ENCODE peak calls at places on chromosomes 1 and 21, in nine cellular contexts. One of them, this sample, is unnamed.

GRCh38 chr1:164765557-164765956 is 206.6 kb downstream of the PBX1 start:
- DNase-seq in progenitor cell of endocrine pancreas: no peak
- DNase-seq in activated naive CD4-positive, alpha-beta T cell: no peak
- DNase-seq in endothelial cell: no peak
- DNase-seq in iPS-NIHi11: no peak
- DNase-seq in ACHN: peak
- DNase-seq in GM20000: no peak
- DNase-seq in fibroblast of mammary gland: peak
- DNase-seq in stimulated activated naive CD8-positive, alpha-beta T cell treated with anti-CD3 and anti-CD28 coated beads, Interleukin-15, amount 100 ng/mL, for 72 hours: no peak
- DNase-seq in this sample: peak

GRCh38 chr1:7539772-7540175 is 231.3 kb upstream of the VAMP3 start:
- DNase-seq in progenitor cell of endocrine pancreas: peak
- DNase-seq in activated naive CD4-positive, alpha-beta T cell: no peak
- DNase-seq in endothelial cell: peak
- DNase-seq in iPS-NIHi11: peak
- DNase-seq in ACHN: peak
- DNase-seq in GM20000: no peak
- DNase-seq in fibroblast of mammary gland: no peak
- DNase-seq in stimulated activated naive CD8-positive, alpha-beta T cell treated with anti-CD3 and anti-CD28 coated beads, Interleukin-15, amount 100 ng/mL, for 72 hours: no peak
- DNase-seq in this sample: peak

GRCh38 chr1:226737819-226738420 is 1.2 kb downstream of the ITPKB start:
- DNase-seq in progenitor cell of endocrine pancreas: peak
- DNase-seq in activated naive CD4-positive, alpha-beta T cell: no peak
- DNase-seq in endothelial cell: peak
- DNase-seq in iPS-NIHi11: peak
- DNase-seq in ACHN: no peak
- DNase-seq in GM20000: peak
- DNase-seq in fibroblast of mammary gland: peak
- DNase-seq in stimulated activated naive CD8-positive, alpha-beta T cell treated with anti-CD3 and anti-CD28 coated beads, Interleukin-15, amount 100 ng/mL, for 72 hours: peak
- DNase-seq in this sample: peak

GRCh38 chr1:64234714-64235113 is 31.3 kb downstream of the UBE2U start:
- DNase-seq in progenitor cell of endocrine pancreas: no peak
- DNase-seq in activated naive CD4-positive, alpha-beta T cell: no peak
- DNase-seq in endothelial cell: no peak
- DNase-seq in iPS-NIHi11: no peak
- DNase-seq in ACHN: no peak
- DNase-seq in GM20000: no peak
- DNase-seq in fibroblast of mammary gland: no peak
- DNase-seq in stimulated activated naive CD8-positive, alpha-beta T cell treated with anti-CD3 and anti-CD28 coated beads, Interleukin-15, amount 100 ng/mL, for 72 hours: no peak
- DNase-seq in this sample: no peak

GRCh38 chr21:43890042-43890441 is 25.0 kb downstream of the AGPAT3 start:
- DNase-seq in progenitor cell of endocrine pancreas: no peak
- DNase-seq in activated naive CD4-positive, alpha-beta T cell: no peak
- DNase-seq in endothelial cell: no peak
- DNase-seq in iPS-NIHi11: peak
- DNase-seq in ACHN: no peak
- DNase-seq in GM20000: no peak
- DNase-seq in fibroblast of mammary gland: no peak
- DNase-seq in stimulated activated naive CD8-positive, alpha-beta T cell treated with anti-CD3 and anti-CD28 coated beads, Interleukin-15, amount 100 ng/mL, for 72 hours: no peak
- DNase-seq in this sample: no peak

GRCh38 chr1:207030522-207031009 is 2.0 kb downstream of the C1orf116 start:
- DNase-seq in progenitor cell of endocrine pancreas: no peak
- DNase-seq in activated naive CD4-positive, alpha-beta T cell: no peak
- DNase-seq in endothelial cell: no peak
- DNase-seq in iPS-NIHi11: no peak
- DNase-seq in ACHN: peak
- DNase-seq in GM20000: no peak
- DNase-seq in fibroblast of mammary gland: no peak
- DNase-seq in stimulated activated naive CD8-positive, alpha-beta T cell treated with anti-CD3 and anti-CD28 coated beads, Interleukin-15, amount 100 ng/mL, for 72 hours: no peak
- DNase-seq in this sample: no peak

GRCh38 chr1:42420911-42421585 is 34.8 kb downstream of the ZMYND12 start:
- DNase-seq in progenitor cell of endocrine pancreas: no peak
- DNase-seq in activated naive CD4-positive, alpha-beta T cell: no peak
- DNase-seq in endothelial cell: no peak
- DNase-seq in iPS-NIHi11: no peak
- DNase-seq in ACHN: peak
- DNase-seq in GM20000: no peak
- DNase-seq in fibroblast of mammary gland: peak
- DNase-seq in stimulated activated naive CD8-positive, alpha-beta T cell treated with anti-CD3 and anti-CD28 coated beads, Interleukin-15, amount 100 ng/mL, for 72 hours: no peak
- DNase-seq in this sample: peak

GRCh38 chr1:217660353-217661062 is 29.4 kb downstream of the SPATA17 start:
- DNase-seq in progenitor cell of endocrine pancreas: no peak
- DNase-seq in activated naive CD4-positive, alpha-beta T cell: no peak
- DNase-seq in endothelial cell: no peak
- DNase-seq in iPS-NIHi11: peak
- DNase-seq in ACHN: peak
- DNase-seq in GM20000: peak
- DNase-seq in fibroblast of mammary gland: peak
- DNase-seq in stimulated activated naive CD8-positive, alpha-beta T cell treated with anti-CD3 and anti-CD28 coated beads, Interleukin-15, amount 100 ng/mL, for 72 hours: no peak
- DNase-seq in this sample: peak

GRCh38 chr1:157136133-157136532 is 2.1 kb downstream of the ETV3 start:
- DNase-seq in progenitor cell of endocrine pancreas: no peak
- DNase-seq in activated naive CD4-positive, alpha-beta T cell: no peak
- DNase-seq in endothelial cell: no peak
- DNase-seq in iPS-NIHi11: no peak
- DNase-seq in ACHN: no peak
- DNase-seq in GM20000: no peak
- DNase-seq in fibroblast of mammary gland: no peak
- DNase-seq in stimulated activated naive CD8-positive, alpha-beta T cell treated with anti-CD3 and anti-CD28 coated beads, Interleukin-15, amount 100 ng/mL, for 72 hours: no peak
- DNase-seq in this sample: no peak

GRCh38 chr1:94063379-94063778 is 57.6 kb downstream of the ABCA4 start:
- DNase-seq in progenitor cell of endocrine pancreas: no peak
- DNase-seq in activated naive CD4-positive, alpha-beta T cell: no peak
- DNase-seq in endothelial cell: no peak
- DNase-seq in iPS-NIHi11: peak
- DNase-seq in ACHN: peak
- DNase-seq in GM20000: no peak
- DNase-seq in fibroblast of mammary gland: peak
- DNase-seq in stimulated activated naive CD8-positive, alpha-beta T cell treated with anti-CD3 and anti-CD28 coated beads, Interleukin-15, amount 100 ng/mL, for 72 hours: no peak
- DNase-seq in this sample: peak

GRCh38 chr1:58896211-58897183 is 112.7 kb upstream of the JUN start:
- DNase-seq in progenitor cell of endocrine pancreas: no peak
- DNase-seq in activated naive CD4-positive, alpha-beta T cell: no peak
- DNase-seq in endothelial cell: no peak
- DNase-seq in iPS-NIHi11: peak
- DNase-seq in ACHN: no peak
- DNase-seq in GM20000: no peak
- DNase-seq in fibroblast of mammary gland: no peak
- DNase-seq in stimulated activated naive CD8-positive, alpha-beta T cell treated with anti-CD3 and anti-CD28 coated beads, Interleukin-15, amount 100 ng/mL, for 72 hours: no peak
- DNase-seq in this sample: no peak

GRCh38 chr1:9281907-9282306 is 10.8 kb upstream of the SPSB1 start:
- DNase-seq in progenitor cell of endocrine pancreas: no peak
- DNase-seq in activated naive CD4-positive, alpha-beta T cell: no peak
- DNase-seq in endothelial cell: no peak
- DNase-seq in iPS-NIHi11: no peak
- DNase-seq in ACHN: no peak
- DNase-seq in GM20000: no peak
- DNase-seq in fibroblast of mammary gland: no peak
- DNase-seq in stimulated activated naive CD8-positive, alpha-beta T cell treated with anti-CD3 and anti-CD28 coated beads, Interleukin-15, amount 100 ng/mL, for 72 hours: no peak
- DNase-seq in this sample: no peak

GRCh38 chr1:38539931-38540330 is 319.6 kb downstream of the RRAGC start:
- DNase-seq in progenitor cell of endocrine pancreas: no peak
- DNase-seq in activated naive CD4-positive, alpha-beta T cell: no peak
- DNase-seq in endothelial cell: no peak
- DNase-seq in iPS-NIHi11: no peak
- DNase-seq in ACHN: no peak
- DNase-seq in GM20000: no peak
- DNase-seq in fibroblast of mammary gland: no peak
- DNase-seq in stimulated activated naive CD8-positive, alpha-beta T cell treated with anti-CD3 and anti-CD28 coated beads, Interleukin-15, amount 100 ng/mL, for 72 hours: no peak
- DNase-seq in this sample: no peak

GRCh38 chr1:218823291-218823900 is 350.3 kb upstream of the LYPLAL1 start:
- DNase-seq in progenitor cell of endocrine pancreas: no peak
- DNase-seq in activated naive CD4-positive, alpha-beta T cell: no peak
- DNase-seq in endothelial cell: no peak
- DNase-seq in iPS-NIHi11: no peak
- DNase-seq in ACHN: peak
- DNase-seq in GM20000: no peak
- DNase-seq in fibroblast of mammary gland: peak
- DNase-seq in stimulated activated naive CD8-positive, alpha-beta T cell treated with anti-CD3 and anti-CD28 coated beads, Interleukin-15, amount 100 ng/mL, for 72 hours: no peak
- DNase-seq in this sample: peak

GRCh38 chr21:34567574-34567973 is 47.3 kb downstream of the RCAN1 start:
- DNase-seq in progenitor cell of endocrine pancreas: no peak
- DNase-seq in activated naive CD4-positive, alpha-beta T cell: no peak
- DNase-seq in endothelial cell: no peak
- DNase-seq in iPS-NIHi11: no peak
- DNase-seq in ACHN: no peak
- DNase-seq in GM20000: no peak
- DNase-seq in fibroblast of mammary gland: no peak
- DNase-seq in stimulated activated naive CD8-positive, alpha-beta T cell treated with anti-CD3 and anti-CD28 coated beads, Interleukin-15, amount 100 ng/mL, for 72 hours: no peak
- DNase-seq in this sample: no peak

GRCh38 chr1:43293896-43294760 is 6.7 kb upstream of the TIE1 start:
- DNase-seq in progenitor cell of endocrine pancreas: no peak
- DNase-seq in activated naive CD4-positive, alpha-beta T cell: no peak
- DNase-seq in endothelial cell: no peak
- DNase-seq in iPS-NIHi11: no peak
- DNase-seq in ACHN: no peak
- DNase-seq in GM20000: no peak
- DNase-seq in fibroblast of mammary gland: peak
- DNase-seq in stimulated activated naive CD8-positive, alpha-beta T cell treated with anti-CD3 and anti-CD28 coated beads, Interleukin-15, amount 100 ng/mL, for 72 hours: no peak
- DNase-seq in this sample: peak

GRCh38 chr21:35414511-35415139 is 365.5 kb upstream of the RUNX1 start:
- DNase-seq in progenitor cell of endocrine pancreas: no peak
- DNase-seq in activated naive CD4-positive, alpha-beta T cell: no peak
- DNase-seq in endothelial cell: no peak
- DNase-seq in iPS-NIHi11: peak
- DNase-seq in ACHN: no peak
- DNase-seq in GM20000: no peak
- DNase-seq in fibroblast of mammary gland: no peak
- DNase-seq in stimulated activated naive CD8-positive, alpha-beta T cell treated with anti-CD3 and anti-CD28 coated beads, Interleukin-15, amount 100 ng/mL, for 72 hours: no peak
- DNase-seq in this sample: no peak

GRCh38 chr1:233959089-233959488 is 54.6 kb downstream of the SLC35F3 start:
- DNase-seq in progenitor cell of endocrine pancreas: no peak
- DNase-seq in activated naive CD4-positive, alpha-beta T cell: no peak
- DNase-seq in endothelial cell: no peak
- DNase-seq in iPS-NIHi11: no peak
- DNase-seq in ACHN: no peak
- DNase-seq in GM20000: no peak
- DNase-seq in fibroblast of mammary gland: no peak
- DNase-seq in stimulated activated naive CD8-positive, alpha-beta T cell treated with anti-CD3 and anti-CD28 coated beads, Interleukin-15, amount 100 ng/mL, for 72 hours: no peak
- DNase-seq in this sample: no peak

GRCh38 chr1:59332983-59333382 is 36.1 kb downstream of the FGGY start:
- DNase-seq in progenitor cell of endocrine pancreas: no peak
- DNase-seq in activated naive CD4-positive, alpha-beta T cell: no peak
- DNase-seq in endothelial cell: no peak
- DNase-seq in iPS-NIHi11: no peak
- DNase-seq in ACHN: no peak
- DNase-seq in GM20000: no peak
- DNase-seq in fibroblast of mammary gland: peak
- DNase-seq in stimulated activated naive CD8-positive, alpha-beta T cell treated with anti-CD3 and anti-CD28 coated beads, Interleukin-15, amount 100 ng/mL, for 72 hours: peak
- DNase-seq in this sample: peak

GRCh38 chr1:189431437-189431836 is 1046.2 kb downstream of the BRINP3 start:
- DNase-seq in progenitor cell of endocrine pancreas: no peak
- DNase-seq in activated naive CD4-positive, alpha-beta T cell: no peak
- DNase-seq in endothelial cell: no peak
- DNase-seq in iPS-NIHi11: no peak
- DNase-seq in ACHN: no peak
- DNase-seq in GM20000: no peak
- DNase-seq in fibroblast of mammary gland: no peak
- DNase-seq in stimulated activated naive CD8-positive, alpha-beta T cell treated with anti-CD3 and anti-CD28 coated beads, Interleukin-15, amount 100 ng/mL, for 72 hours: no peak
- DNase-seq in this sample: peak

GRCh38 chr1:36166938-36167910 is 11.3 kb downstream of the MAP7D1 start:
- DNase-seq in progenitor cell of endocrine pancreas: no peak
- DNase-seq in activated naive CD4-positive, alpha-beta T cell: no peak
- DNase-seq in endothelial cell: no peak
- DNase-seq in iPS-NIHi11: no peak
- DNase-seq in ACHN: no peak
- DNase-seq in GM20000: no peak
- DNase-seq in fibroblast of mammary gland: peak
- DNase-seq in stimulated activated naive CD8-positive, alpha-beta T cell treated with anti-CD3 and anti-CD28 coated beads, Interleukin-15, amount 100 ng/mL, for 72 hours: no peak
- DNase-seq in this sample: peak

GRCh38 chr1:58570817-58571216 is 6.2 kb downstream of the TACSTD2 start:
- DNase-seq in progenitor cell of endocrine pancreas: no peak
- DNase-seq in activated naive CD4-positive, alpha-beta T cell: no peak
- DNase-seq in endothelial cell: no peak
- DNase-seq in iPS-NIHi11: no peak
- DNase-seq in ACHN: no peak
- DNase-seq in GM20000: no peak
- DNase-seq in fibroblast of mammary gland: no peak
- DNase-seq in stimulated activated naive CD8-positive, alpha-beta T cell treated with anti-CD3 and anti-CD28 coated beads, Interleukin-15, amount 100 ng/mL, for 72 hours: no peak
- DNase-seq in this sample: no peak

GRCh38 chr1:114395863-114396262 is 115.1 kb downstream of the TRIM33 start:
- DNase-seq in progenitor cell of endocrine pancreas: no peak
- DNase-seq in activated naive CD4-positive, alpha-beta T cell: no peak
- DNase-seq in endothelial cell: no peak
- DNase-seq in iPS-NIHi11: no peak
- DNase-seq in ACHN: no peak
- DNase-seq in GM20000: no peak
- DNase-seq in fibroblast of mammary gland: no peak
- DNase-seq in stimulated activated naive CD8-positive, alpha-beta T cell treated with anti-CD3 and anti-CD28 coated beads, Interleukin-15, amount 100 ng/mL, for 72 hours: no peak
- DNase-seq in this sample: no peak

GRCh38 chr1:150262388-150263320 is 5.1 kb downstream of the CA14 start:
- DNase-seq in progenitor cell of endocrine pancreas: no peak
- DNase-seq in activated naive CD4-positive, alpha-beta T cell: no peak
- DNase-seq in endothelial cell: no peak
- DNase-seq in iPS-NIHi11: no peak
- DNase-seq in ACHN: no peak
- DNase-seq in GM20000: no peak
- DNase-seq in fibroblast of mammary gland: no peak
- DNase-seq in stimulated activated naive CD8-positive, alpha-beta T cell treated with anti-CD3 and anti-CD28 coated beads, Interleukin-15, amount 100 ng/mL, for 72 hours: no peak
- DNase-seq in this sample: no peak

GRCh38 chr1:29529677-29530278 is 293.5 kb downstream of the PTPRU start:
- DNase-seq in progenitor cell of endocrine pancreas: no peak
- DNase-seq in activated naive CD4-positive, alpha-beta T cell: no peak
- DNase-seq in endothelial cell: no peak
- DNase-seq in iPS-NIHi11: no peak
- DNase-seq in ACHN: no peak
- DNase-seq in GM20000: no peak
- DNase-seq in fibroblast of mammary gland: no peak
- DNase-seq in stimulated activated naive CD8-positive, alpha-beta T cell treated with anti-CD3 and anti-CD28 coated beads, Interleukin-15, amount 100 ng/mL, for 72 hours: no peak
- DNase-seq in this sample: no peak

GRCh38 chr1:156927215-156928042 is 7.0 kb downstream of the LRRC71 start:
- DNase-seq in progenitor cell of endocrine pancreas: peak
- DNase-seq in activated naive CD4-positive, alpha-beta T cell: peak
- DNase-seq in endothelial cell: peak
- DNase-seq in iPS-NIHi11: peak
- DNase-seq in ACHN: peak
- DNase-seq in GM20000: peak
- DNase-seq in fibroblast of mammary gland: peak
- DNase-seq in stimulated activated naive CD8-positive, alpha-beta T cell treated with anti-CD3 and anti-CD28 coated beads, Interleukin-15, amount 100 ng/mL, for 72 hours: peak
- DNase-seq in this sample: peak

GRCh38 chr1:100394286-100394685 is 42.0 kb downstream of the CDC14A start:
- DNase-seq in progenitor cell of endocrine pancreas: no peak
- DNase-seq in activated naive CD4-positive, alpha-beta T cell: no peak
- DNase-seq in endothelial cell: no peak
- DNase-seq in iPS-NIHi11: no peak
- DNase-seq in ACHN: no peak
- DNase-seq in GM20000: no peak
- DNase-seq in fibroblast of mammary gland: no peak
- DNase-seq in stimulated activated naive CD8-positive, alpha-beta T cell treated with anti-CD3 and anti-CD28 coated beads, Interleukin-15, amount 100 ng/mL, for 72 hours: no peak
- DNase-seq in this sample: no peak

GRCh38 chr21:42846221-42846620 is 33.1 kb downstream of the WDR4 start:
- DNase-seq in progenitor cell of endocrine pancreas: no peak
- DNase-seq in activated naive CD4-positive, alpha-beta T cell: no peak
- DNase-seq in endothelial cell: no peak
- DNase-seq in iPS-NIHi11: peak
- DNase-seq in ACHN: no peak
- DNase-seq in GM20000: no peak
- DNase-seq in fibroblast of mammary gland: no peak
- DNase-seq in stimulated activated naive CD8-positive, alpha-beta T cell treated with anti-CD3 and anti-CD28 coated beads, Interleukin-15, amount 100 ng/mL, for 72 hours: no peak
- DNase-seq in this sample: no peak

GRCh38 chr1:156130578-156130942 is 16.0 kb downstream of the LMNA start:
- DNase-seq in progenitor cell of endocrine pancreas: no peak
- DNase-seq in activated naive CD4-positive, alpha-beta T cell: no peak
- DNase-seq in endothelial cell: no peak
- DNase-seq in iPS-NIHi11: no peak
- DNase-seq in ACHN: no peak
- DNase-seq in GM20000: no peak
- DNase-seq in fibroblast of mammary gland: no peak
- DNase-seq in stimulated activated naive CD8-positive, alpha-beta T cell treated with anti-CD3 and anti-CD28 coated beads, Interleukin-15, amount 100 ng/mL, for 72 hours: no peak
- DNase-seq in this sample: no peak

GRCh38 chr1:84570436-84571149 is 3.6 kb downstream of the CTBS start:
- DNase-seq in progenitor cell of endocrine pancreas: no peak
- DNase-seq in activated naive CD4-positive, alpha-beta T cell: no peak
- DNase-seq in endothelial cell: no peak
- DNase-seq in iPS-NIHi11: no peak
- DNase-seq in ACHN: no peak
- DNase-seq in GM20000: no peak
- DNase-seq in fibroblast of mammary gland: peak
- DNase-seq in stimulated activated naive CD8-positive, alpha-beta T cell treated with anti-CD3 and anti-CD28 coated beads, Interleukin-15, amount 100 ng/mL, for 72 hours: no peak
- DNase-seq in this sample: peak

GRCh38 chr21:25578070-25578961 is 29.0 kb downstream of the MRPL39 start:
- DNase-seq in progenitor cell of endocrine pancreas: no peak
- DNase-seq in activated naive CD4-positive, alpha-beta T cell: no peak
- DNase-seq in endothelial cell: no peak
- DNase-seq in iPS-NIHi11: no peak
- DNase-seq in ACHN: no peak
- DNase-seq in GM20000: no peak
- DNase-seq in fibroblast of mammary gland: peak
- DNase-seq in stimulated activated naive CD8-positive, alpha-beta T cell treated with anti-CD3 and anti-CD28 coated beads, Interleukin-15, amount 100 ng/mL, for 72 hours: peak
- DNase-seq in this sample: no peak